ENCODE peak calls at places on chromosome 3, in six cellular contexts. I is mucosa of descending colon, C is fibroblast of lung, H is mammary epithelial cell, V is thoracic aorta, O is endodermal cell. E is an unnamed sample. For H3K36me3 and H3K9me3, the result is how much of the 10 kb centered on the place peaks cover.

GRCh38 chr3:133576169-133576568 is 2.7 kb downstream of the CDV3 start:
- DNase-seq in O (no peak), I (no peak), H (no peak), V (no peak), C (no peak), E (no peak)

GRCh38 chr3:14900881-14901873 is 46.2 kb upstream of the NR2C2 start:
- DNase-seq in O (no peak), H (no peak), V (no peak), C (no peak), I (no peak), E (no peak)

GRCh38 chr3:133269393-133269792 is 130.5 kb upstream of the BFSP2 start:
- DNase-seq in V (no peak), H (no peak), I (no peak), O (no peak), C (no peak), E (peak)

GRCh38 chr3:34264650-34265049 is 466.2 kb downstream of the PDCD6IP start:
- DNase-seq in V (no peak), I (no peak), H (no peak), C (no peak), O (no peak), E (no peak)

GRCh38 chr3:141797167-141797773 is 34.1 kb downstream of the GRK7 start:
- DNase-seq in V (no peak), H (no peak), I (peak), O (peak), C (peak), E (no peak)

GRCh38 chr3:42749753-42750231 is 23.3 kb downstream of the CCDC13 start:
- DNase-seq in V (no peak), I (no peak), C (peak), H (peak), O (peak), E (no peak)

GRCh38 chr3:162390891-162391290 is 894.3 kb downstream of the OTOL1 start:
- DNase-seq in V (no peak), I (no peak), H (peak), O (no peak), C (peak), E (no peak)

GRCh38 chr3:31959951-31960792 is 20.9 kb downstream of the OSBPL10 start:
- DNase-seq in H (no peak), V (no peak), O (peak), I (no peak), C (peak), E (no peak)

GRCh38 chr3:171417813-171418212 is 42.4 kb downstream of the TNIK start:
- DNase-seq in O (no peak), C (peak), H (peak), I (no peak), V (no peak), E (no peak)

GRCh38 chr3:130340766-130341165 is 4.7 kb upstream of the COL6A5 start:
- DNase-seq in C (peak), I (no peak), O (no peak), V (no peak), H (no peak), E (no peak)

GRCh38 chr3:146432066-146432465 is 37.3 kb downstream of the PLSCR2 start:
- DNase-seq in I (no peak), C (no peak), V (no peak), H (no peak), O (no peak), E (no peak)

DNA sequence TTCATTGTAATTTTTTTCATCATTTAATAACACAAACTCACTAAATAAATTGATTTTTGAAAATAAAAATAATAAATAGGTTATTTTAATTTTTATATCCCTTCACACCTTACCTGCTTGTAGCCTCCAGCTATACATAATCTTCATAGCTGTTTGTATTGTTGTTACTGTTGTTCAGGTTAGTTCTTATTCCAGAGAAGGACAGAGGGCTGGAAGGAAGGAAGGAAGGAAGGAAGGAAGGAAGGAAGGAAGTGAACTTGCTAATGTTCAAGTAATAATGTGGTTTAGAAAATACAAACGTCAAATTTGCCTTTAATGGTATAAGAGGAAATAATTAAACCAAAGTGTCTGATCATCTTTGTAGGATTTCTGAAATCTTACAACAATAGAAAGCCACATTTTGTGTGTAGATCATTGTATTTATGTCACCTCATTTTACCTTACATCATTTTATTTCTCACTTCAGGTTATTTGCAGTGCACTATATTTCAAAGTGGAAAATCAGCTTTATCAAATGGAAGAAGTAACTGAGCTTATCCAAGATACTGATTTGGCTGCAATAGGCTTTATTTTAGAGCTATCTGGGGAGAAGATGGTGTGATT is 660.0 kb upstream of the CCDC54 start:
- DNase-seq in O (no peak), C (no peak), I (no peak), H (no peak), V (no peak), E (no peak)
- H3K4me3 ChIP-seq in O (no peak), C (no peak), I (no peak), H (no peak), V (no peak), E (no peak)

GRCh38 chr3:45746974-45747622 is 49.2 kb downstream of the SLC6A20 start:
- DNase-seq in C (no peak), H (no peak), V (no peak), O (no peak), I (no peak), E (no peak)

GRCh38 chr3:45741742-45742141 is 52.5 kb downstream of the SACM1L start:
- DNase-seq in O (no peak), V (no peak), H (no peak), I (no peak), C (no peak), E (no peak)

GRCh38 chr3:45748068-45748467 is 48.3 kb downstream of the SLC6A20 start:
- DNase-seq in H (peak), C (no peak), V (no peak), O (no peak), I (no peak), E (no peak)

GRCh38 chr3:45742432-45743089 is 53.4 kb downstream of the SACM1L start:
- DNase-seq in O (no peak), I (no peak), C (no peak), H (no peak), V (no peak), E (no peak)

GRCh38 chr3:45746182-45746973 is 50.0 kb downstream of the SLC6A20 start:
- DNase-seq in I (no peak), C (no peak), V (no peak), O (no peak), H (no peak), E (no peak)
- H3K36me3 ChIP-seq in I (under half), C (under half), V (under half), O (half or more), H (under half), E (under half)

DNA sequence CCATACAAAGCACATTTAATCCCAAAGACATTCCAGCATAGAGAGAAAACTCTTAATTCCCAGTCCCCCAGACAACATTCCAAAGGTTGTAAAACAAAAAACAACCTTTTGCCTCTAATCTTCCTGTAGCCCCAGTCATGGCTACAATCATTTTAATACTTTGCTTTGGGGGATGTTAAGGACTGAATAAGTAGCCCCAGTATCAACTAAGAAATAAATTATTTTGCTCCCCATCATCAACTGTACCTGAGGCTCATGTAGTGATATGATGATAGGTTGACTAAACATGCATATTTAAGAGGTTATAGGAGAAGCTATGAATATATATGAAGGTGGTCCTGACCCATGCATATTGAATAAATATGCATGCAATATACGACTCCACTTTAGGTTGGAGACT is 40.6 kb downstream of the PRR20G start:
- DNase-seq in O (no peak), I (no peak), H (no peak), V (no peak), C (no peak), E (no peak)
- H3K9me3 ChIP-seq in O (half or more), I (under half), H (under half), V (under half), C (under half), E (under half)

GRCh38 chr3:71726106-71726505 is 904 bp upstream of the EIF4E3 start:
- DNase-seq in I (peak), V (no peak), C (no peak), O (no peak), H (no peak), E (no peak)
- H3K4me3 ChIP-seq in I (no peak), V (peak), C (no peak), O (no peak), H (no peak), E (peak)

E was measured in BE2C.